ENCODE peak calls at places on chromosomes 3 and 15, in nine cellular contexts. One of them, this sample, is unnamed.

GRCh38 chr3:152392474-152392873 is 123.7 kb downstream of the MBNL1 start:
- DNase-seq in GM10248: no peak
- DNase-seq in activated CD4-positive, alpha-beta T cell treated with anti-CD3 and anti-CD28 coated beads for 24 hours: no peak
- DNase-seq in astrocyte: no peak
- DNase-seq in NCI-H748 treated with DMSO at 0.1 percent for 48 hours: no peak
- DNase-seq in epithelial cell of esophagus: no peak
- DNase-seq in NCI-H2081: no peak
- DNase-seq in HS-5: no peak
- DNase-seq in NCI-H2029 treated with DMSO at 0.1 percent for 48 hours: no peak
- DNase-seq in this sample: no peak

GRCh38 chr15:67249830-67250229 is 4.6 kb downstream of the AAGAB start:
- DNase-seq in HS-5: no peak
- DNase-seq in NCI-H748 treated with DMSO at 0.1 percent for 48 hours: no peak
- DNase-seq in epithelial cell of esophagus: no peak
- DNase-seq in NCI-H2081: no peak
- DNase-seq in astrocyte: no peak
- DNase-seq in GM10248: no peak
- DNase-seq in NCI-H2029 treated with DMSO at 0.1 percent for 48 hours: no peak
- DNase-seq in activated CD4-positive, alpha-beta T cell treated with anti-CD3 and anti-CD28 coated beads for 24 hours: no peak
- DNase-seq in this sample: no peak

GRCh38 chr3:33687406-33688010 is 30.5 kb downstream of the CLASP2 start:
- DNase-seq in HS-5: peak
- DNase-seq in NCI-H748 treated with DMSO at 0.1 percent for 48 hours: no peak
- DNase-seq in NCI-H2081: no peak
- DNase-seq in GM10248: no peak
- DNase-seq in activated CD4-positive, alpha-beta T cell treated with anti-CD3 and anti-CD28 coated beads for 24 hours: no peak
- DNase-seq in NCI-H2029 treated with DMSO at 0.1 percent for 48 hours: no peak
- DNase-seq in epithelial cell of esophagus: peak
- DNase-seq in astrocyte: peak
- DNase-seq in this sample: no peak

GRCh38 chr3:49238274-49239127 is 38.5 kb downstream of the C3orf62 start:
- DNase-seq in NCI-H748 treated with DMSO at 0.1 percent for 48 hours: no peak
- DNase-seq in epithelial cell of esophagus: peak
- DNase-seq in HS-5: no peak
- DNase-seq in astrocyte: peak
- DNase-seq in NCI-H2029 treated with DMSO at 0.1 percent for 48 hours: no peak
- DNase-seq in activated CD4-positive, alpha-beta T cell treated with anti-CD3 and anti-CD28 coated beads for 24 hours: no peak
- DNase-seq in GM10248: no peak
- DNase-seq in NCI-H2081: no peak
- DNase-seq in this sample: peak

GRCh38 chr3:153277029-153277428 is 115.0 kb downstream of the RAP2B start:
- DNase-seq in activated CD4-positive, alpha-beta T cell treated with anti-CD3 and anti-CD28 coated beads for 24 hours: no peak
- DNase-seq in NCI-H2081: no peak
- DNase-seq in NCI-H2029 treated with DMSO at 0.1 percent for 48 hours: no peak
- DNase-seq in NCI-H748 treated with DMSO at 0.1 percent for 48 hours: no peak
- DNase-seq in epithelial cell of esophagus: peak
- DNase-seq in astrocyte: no peak
- DNase-seq in GM10248: no peak
- DNase-seq in HS-5: peak
- DNase-seq in this sample: no peak

GRCh38 chr3:149448331-149448831 is 26.1 kb upstream of the TM4SF4 start:
- DNase-seq in epithelial cell of esophagus: peak
- DNase-seq in astrocyte: peak
- DNase-seq in GM10248: no peak
- DNase-seq in NCI-H748 treated with DMSO at 0.1 percent for 48 hours: no peak
- DNase-seq in activated CD4-positive, alpha-beta T cell treated with anti-CD3 and anti-CD28 coated beads for 24 hours: no peak
- DNase-seq in NCI-H2029 treated with DMSO at 0.1 percent for 48 hours: no peak
- DNase-seq in HS-5: peak
- DNase-seq in NCI-H2081: no peak
- DNase-seq in this sample: no peak

GRCh38 chr3:128426128-128426921 is 40.4 kb downstream of the DNAJB8 start:
- DNase-seq in GM10248: peak
- DNase-seq in astrocyte: no peak
- DNase-seq in NCI-H748 treated with DMSO at 0.1 percent for 48 hours: no peak
- DNase-seq in NCI-H2081: no peak
- DNase-seq in epithelial cell of esophagus: peak
- DNase-seq in HS-5: no peak
- DNase-seq in NCI-H2029 treated with DMSO at 0.1 percent for 48 hours: no peak
- DNase-seq in activated CD4-positive, alpha-beta T cell treated with anti-CD3 and anti-CD28 coated beads for 24 hours: peak
- DNase-seq in this sample: peak

GRCh38 chr15:90818251-90819210 is 49.9 kb upstream of the FURIN start:
- DNase-seq in NCI-H748 treated with DMSO at 0.1 percent for 48 hours: no peak
- DNase-seq in HS-5: no peak
- DNase-seq in astrocyte: no peak
- DNase-seq in GM10248: peak
- DNase-seq in activated CD4-positive, alpha-beta T cell treated with anti-CD3 and anti-CD28 coated beads for 24 hours: no peak
- DNase-seq in NCI-H2029 treated with DMSO at 0.1 percent for 48 hours: no peak
- DNase-seq in epithelial cell of esophagus: no peak
- DNase-seq in NCI-H2081: peak
- DNase-seq in this sample: no peak

GRCh38 chr3:146594843-146595482 is 10.2 kb downstream of the PLSCR5 start:
- DNase-seq in epithelial cell of esophagus: peak
- DNase-seq in NCI-H2029 treated with DMSO at 0.1 percent for 48 hours: no peak
- DNase-seq in NCI-H2081: peak
- DNase-seq in activated CD4-positive, alpha-beta T cell treated with anti-CD3 and anti-CD28 coated beads for 24 hours: no peak
- DNase-seq in GM10248: no peak
- DNase-seq in NCI-H748 treated with DMSO at 0.1 percent for 48 hours: no peak
- DNase-seq in astrocyte: no peak
- DNase-seq in HS-5: no peak
- DNase-seq in this sample: no peak

GRCh38 chr15:90875549-90875981 is 7.2 kb downstream of the FURIN start:
- DNase-seq in HS-5: no peak
- DNase-seq in GM10248: no peak
- DNase-seq in NCI-H2081: no peak
- DNase-seq in epithelial cell of esophagus: no peak
- DNase-seq in NCI-H748 treated with DMSO at 0.1 percent for 48 hours: no peak
- DNase-seq in activated CD4-positive, alpha-beta T cell treated with anti-CD3 and anti-CD28 coated beads for 24 hours: no peak
- DNase-seq in NCI-H2029 treated with DMSO at 0.1 percent for 48 hours: no peak
- DNase-seq in astrocyte: no peak
- DNase-seq in this sample: no peak

GRCh38 chr15:39181901-39182300 is 399.0 kb upstream of the THBS1 start:
- DNase-seq in NCI-H2029 treated with DMSO at 0.1 percent for 48 hours: no peak
- DNase-seq in GM10248: no peak
- DNase-seq in NCI-H2081: no peak
- DNase-seq in NCI-H748 treated with DMSO at 0.1 percent for 48 hours: no peak
- DNase-seq in HS-5: no peak
- DNase-seq in astrocyte: no peak
- DNase-seq in epithelial cell of esophagus: no peak
- DNase-seq in activated CD4-positive, alpha-beta T cell treated with anti-CD3 and anti-CD28 coated beads for 24 hours: no peak
- DNase-seq in this sample: no peak

GRCh38 chr15:76253851-76254440 is 57.3 kb downstream of the ETFA start:
- DNase-seq in HS-5: no peak
- DNase-seq in NCI-H748 treated with DMSO at 0.1 percent for 48 hours: no peak
- DNase-seq in GM10248: no peak
- DNase-seq in NCI-H2029 treated with DMSO at 0.1 percent for 48 hours: no peak
- DNase-seq in astrocyte: peak
- DNase-seq in NCI-H2081: peak
- DNase-seq in epithelial cell of esophagus: no peak
- DNase-seq in activated CD4-positive, alpha-beta T cell treated with anti-CD3 and anti-CD28 coated beads for 24 hours: no peak
- DNase-seq in this sample: no peak

GRCh38 chr3:173043757-173044156 is 97.3 kb downstream of the SPATA16 start:
- DNase-seq in activated CD4-positive, alpha-beta T cell treated with anti-CD3 and anti-CD28 coated beads for 24 hours: no peak
- DNase-seq in astrocyte: no peak
- DNase-seq in HS-5: no peak
- DNase-seq in NCI-H2081: no peak
- DNase-seq in NCI-H748 treated with DMSO at 0.1 percent for 48 hours: no peak
- DNase-seq in epithelial cell of esophagus: no peak
- DNase-seq in GM10248: no peak
- DNase-seq in NCI-H2029 treated with DMSO at 0.1 percent for 48 hours: no peak
- DNase-seq in this sample: no peak

GRCh38 chr3:108182339-108182738 is 39.9 kb downstream of the IFT57 start:
- DNase-seq in NCI-H2081: peak
- DNase-seq in epithelial cell of esophagus: peak
- DNase-seq in activated CD4-positive, alpha-beta T cell treated with anti-CD3 and anti-CD28 coated beads for 24 hours: no peak
- DNase-seq in NCI-H748 treated with DMSO at 0.1 percent for 48 hours: peak
- DNase-seq in GM10248: no peak
- DNase-seq in NCI-H2029 treated with DMSO at 0.1 percent for 48 hours: no peak
- DNase-seq in HS-5: no peak
- DNase-seq in astrocyte: peak
- DNase-seq in this sample: no peak

GRCh38 chr3:197025736-197026480 is 3.7 kb downstream of the MELTF start:
- DNase-seq in astrocyte: no peak
- DNase-seq in epithelial cell of esophagus: no peak
- DNase-seq in GM10248: no peak
- DNase-seq in NCI-H2081: no peak
- DNase-seq in activated CD4-positive, alpha-beta T cell treated with anti-CD3 and anti-CD28 coated beads for 24 hours: no peak
- DNase-seq in NCI-H2029 treated with DMSO at 0.1 percent for 48 hours: no peak
- DNase-seq in HS-5: no peak
- DNase-seq in NCI-H748 treated with DMSO at 0.1 percent for 48 hours: no peak
- DNase-seq in this sample: no peak

GRCh38 chr3:141402476-141403171 is 34.3 kb downstream of the ZBTB38 start:
- DNase-seq in HS-5: no peak
- DNase-seq in NCI-H748 treated with DMSO at 0.1 percent for 48 hours: no peak
- DNase-seq in epithelial cell of esophagus: peak
- DNase-seq in activated CD4-positive, alpha-beta T cell treated with anti-CD3 and anti-CD28 coated beads for 24 hours: no peak
- DNase-seq in astrocyte: peak
- DNase-seq in NCI-H2081: peak
- DNase-seq in NCI-H2029 treated with DMSO at 0.1 percent for 48 hours: no peak
- DNase-seq in GM10248: peak
- DNase-seq in this sample: peak

GRCh38 chr3:140469491-140469890 is 208.4 kb upstream of the TRIM42 start:
- DNase-seq in NCI-H2029 treated with DMSO at 0.1 percent for 48 hours: no peak
- DNase-seq in HS-5: no peak
- DNase-seq in astrocyte: peak
- DNase-seq in GM10248: no peak
- DNase-seq in activated CD4-positive, alpha-beta T cell treated with anti-CD3 and anti-CD28 coated beads for 24 hours: no peak
- DNase-seq in epithelial cell of esophagus: peak
- DNase-seq in NCI-H748 treated with DMSO at 0.1 percent for 48 hours: no peak
- DNase-seq in NCI-H2081: no peak
- DNase-seq in this sample: no peak

GRCh38 chr3:131543714-131544113 is 40.9 kb upstream of the MRPL3 start:
- DNase-seq in activated CD4-positive, alpha-beta T cell treated with anti-CD3 and anti-CD28 coated beads for 24 hours: no peak
- DNase-seq in NCI-H2081: no peak
- DNase-seq in NCI-H2029 treated with DMSO at 0.1 percent for 48 hours: no peak
- DNase-seq in GM10248: no peak
- DNase-seq in epithelial cell of esophagus: peak
- DNase-seq in HS-5: peak
- DNase-seq in astrocyte: peak
- DNase-seq in NCI-H748 treated with DMSO at 0.1 percent for 48 hours: no peak
- DNase-seq in this sample: no peak

GRCh38 chr3:144105542-144105941 is 133.9 kb downstream of the DIPK2A start:
- DNase-seq in NCI-H2029 treated with DMSO at 0.1 percent for 48 hours: no peak
- DNase-seq in NCI-H2081: no peak
- DNase-seq in activated CD4-positive, alpha-beta T cell treated with anti-CD3 and anti-CD28 coated beads for 24 hours: no peak
- DNase-seq in HS-5: no peak
- DNase-seq in astrocyte: no peak
- DNase-seq in epithelial cell of esophagus: no peak
- DNase-seq in GM10248: no peak
- DNase-seq in NCI-H748 treated with DMSO at 0.1 percent for 48 hours: no peak
- DNase-seq in this sample: no peak

GRCh38 chr3:88180398-88180999 is 30.7 kb downstream of the C3orf38 start:
- DNase-seq in NCI-H2081: peak
- DNase-seq in HS-5: no peak
- DNase-seq in NCI-H2029 treated with DMSO at 0.1 percent for 48 hours: no peak
- DNase-seq in astrocyte: peak
- DNase-seq in epithelial cell of esophagus: peak
- DNase-seq in NCI-H748 treated with DMSO at 0.1 percent for 48 hours: peak
- DNase-seq in GM10248: peak
- DNase-seq in activated CD4-positive, alpha-beta T cell treated with anti-CD3 and anti-CD28 coated beads for 24 hours: no peak
- DNase-seq in this sample: no peak

GRCh38 chr3:120824613-120825012 is 82.1 kb downstream of the GTF2E1 start:
- DNase-seq in activated CD4-positive, alpha-beta T cell treated with anti-CD3 and anti-CD28 coated beads for 24 hours: no peak
- DNase-seq in epithelial cell of esophagus: no peak
- DNase-seq in NCI-H748 treated with DMSO at 0.1 percent for 48 hours: no peak
- DNase-seq in NCI-H2081: no peak
- DNase-seq in NCI-H2029 treated with DMSO at 0.1 percent for 48 hours: no peak
- DNase-seq in GM10248: no peak
- DNase-seq in HS-5: no peak
- DNase-seq in astrocyte: no peak
- DNase-seq in this sample: no peak

GRCh38 chr15:101710806-101711205 is 13.5 kb downstream of the TARS3 start:
- DNase-seq in NCI-H748 treated with DMSO at 0.1 percent for 48 hours: no peak
- DNase-seq in activated CD4-positive, alpha-beta T cell treated with anti-CD3 and anti-CD28 coated beads for 24 hours: no peak
- DNase-seq in GM10248: no peak
- DNase-seq in NCI-H2081: no peak
- DNase-seq in epithelial cell of esophagus: peak
- DNase-seq in astrocyte: peak
- DNase-seq in NCI-H2029 treated with DMSO at 0.1 percent for 48 hours: no peak
- DNase-seq in HS-5: peak
- DNase-seq in this sample: no peak

GRCh38 chr15:81981888-81982287 is 63.9 kb downstream of the MEX3B start:
- DNase-seq in NCI-H2081: no peak
- DNase-seq in HS-5: no peak
- DNase-seq in epithelial cell of esophagus: no peak
- DNase-seq in activated CD4-positive, alpha-beta T cell treated with anti-CD3 and anti-CD28 coated beads for 24 hours: no peak
- DNase-seq in NCI-H2029 treated with DMSO at 0.1 percent for 48 hours: no peak
- DNase-seq in astrocyte: no peak
- DNase-seq in NCI-H748 treated with DMSO at 0.1 percent for 48 hours: no peak
- DNase-seq in GM10248: no peak
- DNase-seq in this sample: no peak

GRCh38 chr3:94098487-94098886 is 35.6 kb downstream of the NSUN3 start:
- DNase-seq in NCI-H2029 treated with DMSO at 0.1 percent for 48 hours: no peak
- DNase-seq in activated CD4-positive, alpha-beta T cell treated with anti-CD3 and anti-CD28 coated beads for 24 hours: no peak
- DNase-seq in HS-5: no peak
- DNase-seq in NCI-H2081: no peak
- DNase-seq in NCI-H748 treated with DMSO at 0.1 percent for 48 hours: no peak
- DNase-seq in astrocyte: no peak
- DNase-seq in GM10248: no peak
- DNase-seq in epithelial cell of esophagus: peak
- DNase-seq in this sample: no peak

GRCh38 chr3:140568131-140568530 is 109.7 kb upstream of the TRIM42 start:
- DNase-seq in HS-5: no peak
- DNase-seq in astrocyte: no peak
- DNase-seq in epithelial cell of esophagus: no peak
- DNase-seq in activated CD4-positive, alpha-beta T cell treated with anti-CD3 and anti-CD28 coated beads for 24 hours: no peak
- DNase-seq in NCI-H2029 treated with DMSO at 0.1 percent for 48 hours: no peak
- DNase-seq in NCI-H2081: no peak
- DNase-seq in GM10248: no peak
- DNase-seq in NCI-H748 treated with DMSO at 0.1 percent for 48 hours: no peak
- DNase-seq in this sample: no peak

GRCh38 chr3:175421897-175422296 is 562.8 kb downstream of the NAALADL2 start:
- DNase-seq in HS-5: no peak
- DNase-seq in GM10248: no peak
- DNase-seq in NCI-H2081: no peak
- DNase-seq in activated CD4-positive, alpha-beta T cell treated with anti-CD3 and anti-CD28 coated beads for 24 hours: no peak
- DNase-seq in astrocyte: no peak
- DNase-seq in NCI-H2029 treated with DMSO at 0.1 percent for 48 hours: no peak
- DNase-seq in NCI-H748 treated with DMSO at 0.1 percent for 48 hours: no peak
- DNase-seq in epithelial cell of esophagus: no peak
- DNase-seq in this sample: no peak

GRCh38 chr3:100316656-100317069 is 17.9 kb upstream of the NIT2 start:
- DNase-seq in NCI-H2081: peak
- DNase-seq in astrocyte: peak
- DNase-seq in NCI-H2029 treated with DMSO at 0.1 percent for 48 hours: no peak
- DNase-seq in NCI-H748 treated with DMSO at 0.1 percent for 48 hours: peak
- DNase-seq in HS-5: peak
- DNase-seq in activated CD4-positive, alpha-beta T cell treated with anti-CD3 and anti-CD28 coated beads for 24 hours: peak
- DNase-seq in epithelial cell of esophagus: peak
- DNase-seq in GM10248: peak
- DNase-seq in this sample: peak

GRCh38 chr15:73081321-73081958 is 29.2 kb downstream of the NEO1 start:
- DNase-seq in NCI-H2081: peak
- DNase-seq in HS-5: peak
- DNase-seq in epithelial cell of esophagus: peak
- DNase-seq in astrocyte: peak
- DNase-seq in NCI-H748 treated with DMSO at 0.1 percent for 48 hours: peak
- DNase-seq in activated CD4-positive, alpha-beta T cell treated with anti-CD3 and anti-CD28 coated beads for 24 hours: no peak
- DNase-seq in GM10248: no peak
- DNase-seq in NCI-H2029 treated with DMSO at 0.1 percent for 48 hours: no peak
- DNase-seq in this sample: peak

GRCh38 chr3:74267126-74267525 is 347.3 kb downstream of the CNTN3 start:
- DNase-seq in GM10248: no peak
- DNase-seq in activated CD4-positive, alpha-beta T cell treated with anti-CD3 and anti-CD28 coated beads for 24 hours: no peak
- DNase-seq in NCI-H748 treated with DMSO at 0.1 percent for 48 hours: no peak
- DNase-seq in HS-5: no peak
- DNase-seq in NCI-H2081: no peak
- DNase-seq in astrocyte: no peak
- DNase-seq in NCI-H2029 treated with DMSO at 0.1 percent for 48 hours: no peak
- DNase-seq in epithelial cell of esophagus: no peak
- DNase-seq in this sample: no peak

GRCh38 chr15:63156086-63156707 is 1.1 kb downstream of the RPS27L start:
- DNase-seq in NCI-H2029 treated with DMSO at 0.1 percent for 48 hours: no peak
- DNase-seq in HS-5: no peak
- DNase-seq in activated CD4-positive, alpha-beta T cell treated with anti-CD3 and anti-CD28 coated beads for 24 hours: no peak
- DNase-seq in GM10248: no peak
- DNase-seq in NCI-H748 treated with DMSO at 0.1 percent for 48 hours: no peak
- DNase-seq in epithelial cell of esophagus: no peak
- DNase-seq in NCI-H2081: no peak
- DNase-seq in astrocyte: no peak
- DNase-seq in this sample: peak

GRCh38 chr15:52193321-52193720 is 2.1 kb upstream of the GNB5 start:
- DNase-seq in epithelial cell of esophagus: no peak
- DNase-seq in NCI-H748 treated with DMSO at 0.1 percent for 48 hours: no peak
- DNase-seq in NCI-H2081: no peak
- DNase-seq in astrocyte: no peak
- DNase-seq in HS-5: no peak
- DNase-seq in NCI-H2029 treated with DMSO at 0.1 percent for 48 hours: no peak
- DNase-seq in activated CD4-positive, alpha-beta T cell treated with anti-CD3 and anti-CD28 coated beads for 24 hours: no peak
- DNase-seq in GM10248: no peak
- DNase-seq in this sample: no peak

This sample was measured in CD4-positive, CD25-positive, alpha-beta regulatory T cell.